ENCODE peak calls at places on chromosomes 5 and 9, in six cellular contexts. One of them, this sample, is unnamed.

GRCh38 chr5:44189255-44189654 is 200.0 kb downstream of the FGF10 start:
- DNase-seq in H7: no peak
- DNase-seq in GM10248: no peak
- DNase-seq in Kasumi-1: no peak
- DNase-seq in hypothalamus: no peak
- DNase-seq in T-cell: no peak
- DNase-seq in this sample: no peak

GRCh38 chr5:169286572-169287325 is 14.2 kb downstream of the SLIT3 start:
- DNase-seq in H7: no peak
- DNase-seq in GM10248: no peak
- DNase-seq in Kasumi-1: no peak
- DNase-seq in hypothalamus: no peak
- DNase-seq in T-cell: no peak
- DNase-seq in this sample: no peak

GRCh38 chr9:132239999-132240859 is 78.4 kb downstream of the NTNG2 start:
- DNase-seq in H7: peak
- DNase-seq in GM10248: no peak
- DNase-seq in Kasumi-1: no peak
- DNase-seq in hypothalamus: no peak
- DNase-seq in T-cell: no peak
- DNase-seq in this sample: no peak

GRCh38 chr9:89872913-89873707 is 268.3 kb downstream of the GADD45G start:
- DNase-seq in H7: no peak
- DNase-seq in GM10248: no peak
- DNase-seq in Kasumi-1: no peak
- DNase-seq in hypothalamus: no peak
- DNase-seq in T-cell: no peak
- DNase-seq in this sample: no peak

GRCh38 chr5:133469252-133469651 is 143.1 kb downstream of the FSTL4 start:
- DNase-seq in H7: no peak
- DNase-seq in GM10248: no peak
- DNase-seq in Kasumi-1: no peak
- DNase-seq in hypothalamus: no peak
- DNase-seq in T-cell: no peak
- DNase-seq in this sample: no peak

GRCh38 chr5:80762573-80762972 is 107.8 kb upstream of the DHFR start:
- DNase-seq in H7: no peak
- DNase-seq in GM10248: no peak
- DNase-seq in Kasumi-1: no peak
- DNase-seq in hypothalamus: no peak
- DNase-seq in T-cell: no peak
- DNase-seq in this sample: no peak

GRCh38 chr5:12413585-12413984 is 509.3 kb upstream of the CTNND2 start:
- DNase-seq in H7: no peak
- DNase-seq in GM10248: no peak
- DNase-seq in Kasumi-1: no peak
- DNase-seq in hypothalamus: no peak
- DNase-seq in T-cell: no peak
- DNase-seq in this sample: no peak

GRCh38 chr5:157343842-157344790 is 78.2 kb downstream of the CYFIP2 start:
- DNase-seq in H7: no peak
- DNase-seq in GM10248: no peak
- DNase-seq in Kasumi-1: no peak
- DNase-seq in hypothalamus: no peak
- DNase-seq in T-cell: no peak
- DNase-seq in this sample: no peak

GRCh38 chr5:173498871-173499470 is 117.5 kb downstream of the BOD1 start:
- DNase-seq in H7: peak
- DNase-seq in GM10248: no peak
- DNase-seq in Kasumi-1: no peak
- DNase-seq in hypothalamus: no peak
- DNase-seq in T-cell: no peak
- DNase-seq in this sample: no peak

GRCh38 chr5:127967983-127968592 is 115.5 kb upstream of the SLC12A2 start:
- DNase-seq in H7: no peak
- DNase-seq in GM10248: no peak
- DNase-seq in Kasumi-1: no peak
- DNase-seq in hypothalamus: no peak
- DNase-seq in T-cell: no peak
- DNase-seq in this sample: no peak

GRCh38 chr9:110427497-110428104 is 89.9 kb upstream of the TXNDC8 start:
- DNase-seq in H7: peak
- DNase-seq in GM10248: peak
- DNase-seq in Kasumi-1: peak
- DNase-seq in hypothalamus: no peak
- DNase-seq in T-cell: no peak
- DNase-seq in this sample: peak

GRCh38 chr9:36036253-36036779 is 397 bp upstream of the RECK start:
- DNase-seq in H7: no peak
- DNase-seq in GM10248: no peak
- DNase-seq in Kasumi-1: no peak
- DNase-seq in hypothalamus: no peak
- DNase-seq in T-cell: no peak
- DNase-seq in this sample: no peak

GRCh38 chr5:56409331-56410190 is 176.4 kb upstream of the ANKRD55 start:
- DNase-seq in H7: no peak
- DNase-seq in GM10248: no peak
- DNase-seq in Kasumi-1: no peak
- DNase-seq in hypothalamus: peak
- DNase-seq in T-cell: no peak
- DNase-seq in this sample: no peak

GRCh38 chr5:92409131-92409530 is 1026.0 kb upstream of the ARRDC3 start:
- DNase-seq in H7: no peak
- DNase-seq in GM10248: no peak
- DNase-seq in Kasumi-1: no peak
- DNase-seq in hypothalamus: no peak
- DNase-seq in T-cell: no peak
- DNase-seq in this sample: no peak

GRCh38 chr5:17241635-17242034 is 24.2 kb downstream of the BASP1 start:
- DNase-seq in H7: no peak
- DNase-seq in GM10248: no peak
- DNase-seq in Kasumi-1: no peak
- DNase-seq in hypothalamus: no peak
- DNase-seq in T-cell: no peak
- DNase-seq in this sample: no peak

GRCh38 chr5:122152266-122152900 is 23.0 kb downstream of the ZNF474 start:
- DNase-seq in H7: no peak
- DNase-seq in GM10248: no peak
- DNase-seq in Kasumi-1: no peak
- DNase-seq in hypothalamus: no peak
- DNase-seq in T-cell: no peak
- DNase-seq in this sample: no peak

GRCh38 chr5:140591747-140592372 is 27.2 kb downstream of the SLC35A4 start:
- DNase-seq in H7: no peak
- DNase-seq in GM10248: no peak
- DNase-seq in Kasumi-1: peak
- DNase-seq in hypothalamus: no peak
- DNase-seq in T-cell: no peak
- DNase-seq in this sample: no peak

GRCh38 chr5:134580001-134580460 is 52.6 kb downstream of the SAR1B start:
- DNase-seq in H7: peak
- DNase-seq in GM10248: no peak
- DNase-seq in Kasumi-1: no peak
- DNase-seq in hypothalamus: no peak
- DNase-seq in T-cell: no peak
- DNase-seq in this sample: no peak

GRCh38 chr5:32710335-32710858 is 724 bp upstream of the NPR3 start:
- DNase-seq in H7: peak
- DNase-seq in GM10248: peak
- DNase-seq in Kasumi-1: peak
- DNase-seq in hypothalamus: no peak
- DNase-seq in T-cell: no peak
- DNase-seq in this sample: no peak

GRCh38 chr5:13357937-13358336 is 586.6 kb downstream of the DNAH5 start:
- DNase-seq in H7: no peak
- DNase-seq in GM10248: no peak
- DNase-seq in Kasumi-1: no peak
- DNase-seq in hypothalamus: no peak
- DNase-seq in T-cell: no peak
- DNase-seq in this sample: no peak

GRCh38 chr9:5735072-5735471 is 97.8 kb downstream of the ERMP1 start:
- DNase-seq in H7: no peak
- DNase-seq in GM10248: no peak
- DNase-seq in Kasumi-1: no peak
- DNase-seq in hypothalamus: no peak
- DNase-seq in T-cell: no peak
- DNase-seq in this sample: no peak

GRCh38 chr5:151659001-151659754 is 27.5 kb downstream of the SPARC start:
- DNase-seq in H7: peak
- DNase-seq in GM10248: peak
- DNase-seq in Kasumi-1: peak
- DNase-seq in hypothalamus: peak
- DNase-seq in T-cell: peak
- DNase-seq in this sample: peak

GRCh38 chr9:128045876-128046275 is 21.2 kb downstream of the NAIF1 start:
- DNase-seq in H7: no peak
- DNase-seq in GM10248: no peak
- DNase-seq in Kasumi-1: no peak
- DNase-seq in hypothalamus: no peak
- DNase-seq in T-cell: no peak
- DNase-seq in this sample: no peak

GRCh38 chr5:39331993-39332392 is 32.3 kb downstream of the C9 start:
- DNase-seq in H7: no peak
- DNase-seq in GM10248: no peak
- DNase-seq in Kasumi-1: no peak
- DNase-seq in hypothalamus: no peak
- DNase-seq in T-cell: no peak
- DNase-seq in this sample: no peak

GRCh38 chr9:2928386-2928785 is 84.5 kb upstream of the PUM3 start:
- DNase-seq in H7: no peak
- DNase-seq in GM10248: no peak
- DNase-seq in Kasumi-1: no peak
- DNase-seq in hypothalamus: no peak
- DNase-seq in T-cell: no peak
- DNase-seq in this sample: no peak

GRCh38 chr9:75036793-75037192 is 8.7 kb upstream of the CARNMT1 start:
- DNase-seq in H7: no peak
- DNase-seq in GM10248: no peak
- DNase-seq in Kasumi-1: no peak
- DNase-seq in hypothalamus: no peak
- DNase-seq in T-cell: no peak
- DNase-seq in this sample: no peak

GRCh38 chr9:23830949-23831730 is 5.1 kb upstream of the ELAVL2 start:
- DNase-seq in H7: no peak
- DNase-seq in GM10248: no peak
- DNase-seq in Kasumi-1: no peak
- DNase-seq in hypothalamus: no peak
- DNase-seq in T-cell: no peak
- DNase-seq in this sample: no peak

GRCh38 chr9:126754436-126755324 is 50.2 kb upstream of the ZBTB43 start:
- DNase-seq in H7: no peak
- DNase-seq in GM10248: no peak
- DNase-seq in Kasumi-1: no peak
- DNase-seq in hypothalamus: no peak
- DNase-seq in T-cell: no peak
- DNase-seq in this sample: no peak